ENCODE peak calls at places on chromosomes 6 and 20, in six cellular contexts. F is GM13976; Q is central memory CD4-positive, alpha-beta T cell; A is IMR-90; V is neuronal stem cell; P is GM10248. C is an unnamed sample.

GRCh38 chr20:45833883-45834796 is 541 bp downstream of the SNX21 start:
- DNase-seq in F (peak), Q (peak), A (peak), V (peak), P (peak), C (peak)

GRCh38 chr20:13554706-13555105 is 84.0 kb downstream of the TASP1 start:
- DNase-seq in F (no peak), Q (no peak), A (peak), V (no peak), P (no peak), C (no peak)

GRCh38 chr6:166462461-166463135 is 79.9 kb upstream of the MPC1 start:
- DNase-seq in F (no peak), Q (no peak), A (no peak), V (no peak), P (no peak), C (no peak)

GRCh38 chr20:38962044-38962897 is at the start of gene DHX35:
- DNase-seq in F (peak), Q (peak), A (peak), V (peak), P (peak), C (peak)

GRCh38 chr6:129671442-129672344 is 38.3 kb downstream of the ARHGAP18 start:
- DNase-seq in F (peak), Q (peak), A (no peak), V (no peak), P (peak), C (no peak)

GRCh38 chr6:139891471-139891870 is 517.0 kb upstream of the CITED2 start:
- DNase-seq in F (no peak), Q (no peak), A (peak), V (no peak), P (no peak), C (no peak)

GRCh38 chr6:15340105-15340601 is 94.3 kb downstream of the JARID2 start:
- DNase-seq in F (no peak), Q (no peak), A (no peak), V (no peak), P (no peak), C (no peak)

GRCh38 chr20:39264506-39265172 is 302.5 kb downstream of the DHX35 start:
- DNase-seq in F (peak), Q (no peak), A (peak), V (peak), P (peak), C (peak)

GRCh38 chr6:156617376-156617775 is 159.8 kb upstream of the ARID1B start:
- DNase-seq in F (no peak), Q (no peak), A (no peak), V (no peak), P (no peak), C (peak)

GRCh38 chr6:121520337-121521163 is 85.1 kb downstream of the GJA1 start:
- DNase-seq in F (no peak), Q (no peak), A (peak), V (no peak), P (no peak), C (no peak)

GRCh38 chr6:3159805-3160781 is 2.7 kb upstream of the TUBB2A start:
- DNase-seq in F (no peak), Q (peak), A (no peak), V (no peak), P (no peak), C (peak)

GRCh38 chr20:50762435-50763201 is 31.2 kb downstream of the PARD6B start:
- DNase-seq in F (no peak), Q (no peak), A (peak), V (no peak), P (no peak), C (peak)

GRCh38 chr6:77880501-77880900 is 227.7 kb downstream of the MEI4 start:
- DNase-seq in F (no peak), Q (no peak), A (no peak), V (no peak), P (no peak), C (peak)

GRCh38 chr20:31691646-31692275 is 30.9 kb downstream of the BCL2L1 start:
- DNase-seq in F (peak), Q (no peak), A (peak), V (no peak), P (peak), C (no peak)

GRCh38 chr6:138897031-138897430 is 91.0 kb downstream of the REPS1 start:
- DNase-seq in F (no peak), Q (no peak), A (peak), V (no peak), P (no peak), C (no peak)

GRCh38 chr6:52724041-52724405 is 39.3 kb downstream of the GSTA2 start:
- DNase-seq in F (no peak), Q (no peak), A (peak), V (no peak), P (no peak), C (no peak)